ENCODE peak calls at places on chromosomes 6 and 20, in six cellular contexts. K is ascending aorta; Z is stimulated activated CD8-positive, alpha-beta memory T cell treated with anti-CD3 and anti-CD28 coated beads, Interleukin-2, amount 100 ng/mL, for 1 hour; T is HuH-7.5; G is neuronal stem cell; Q is foreskin fibroblast. E is an unnamed sample.

GRCh38 chr20:1965520-1966278 is 28.2 kb downstream of the PDYN start:
- DNase-seq in T (peak; percentile 61), K (peak; percentile 79), G (peak; percentile 74), Q (peak; percentile 41), Z (peak; percentile 67), E (peak; percentile 50)

GRCh38 chr6:109491207-109491938 is 8.4 kb upstream of the ZBTB24 start:
- DNase-seq in Q (no peak), Z (no peak), K (no peak), G (no peak), T (no peak), E (peak; percentile 8)

GRCh38 chr20:57388953-57389694 is 2.1 kb upstream of the RBM38 start:
- DNase-seq in K (peak; percentile 87), G (peak; percentile 52), Q (peak; percentile 57), Z (no peak), T (peak; percentile 83), E (no peak)

GRCh38 chr6:142297996-142298753 is 3.6 kb upstream of the ADGRG6 start:
- DNase-seq in G (no peak), Z (no peak), T (no peak), Q (peak; percentile 65), K (no peak), E (peak; percentile 37)

GRCh38 chr6:40322336-40322735 is 264.8 kb downstream of the LRFN2 start:
- DNase-seq in G (no peak), K (no peak), Z (no peak), Q (no peak), T (no peak), E (no peak)

GRCh38 chr20:341682-342081 is 5.2 kb upstream of the NRSN2 start:
- DNase-seq in G (no peak), Z (no peak), T (no peak), K (no peak), Q (peak; percentile 91), E (peak; percentile 84)

GRCh38 chr6:22754111-22754510 is 184.7 kb downstream of the HDGFL1 start:
- DNase-seq in T (no peak), Z (no peak), Q (peak; percentile 57), K (no peak), G (no peak), E (no peak)

GRCh38 chr20:10689385-10689784 is 15.6 kb upstream of the JAG1 start:
- DNase-seq in K (no peak), Q (no peak), G (no peak), T (no peak), Z (no peak), E (no peak)

GRCh38 chr6:6314601-6315000 is 5.9 kb downstream of the F13A1 start:
- DNase-seq in G (no peak), K (no peak), Q (no peak), Z (no peak), T (no peak), E (no peak)

GRCh38 chr6:112087916-112088315 is 525 bp downstream of the FAM229B start:
- DNase-seq in K (no peak), G (peak; percentile 2), Z (no peak), Q (no peak), T (no peak), E (peak; percentile 0)

GRCh38 chr6:111586554-111586953 is 19.1 kb downstream of the TRAF3IP2 start:
- DNase-seq in K (no peak), Q (no peak), G (no peak), Z (no peak), T (no peak), E (no peak)

GRCh38 chr20:58824843-58825242 is 25.9 kb downstream of the GNAS-AS1 start:
- DNase-seq in Z (no peak), T (no peak), G (no peak), Q (no peak), K (no peak), E (no peak)

GRCh38 chr6:87407531-87407895 is 259 bp upstream of the CFAP206 start:
- DNase-seq in Q (peak; percentile 33), K (no peak), Z (no peak), T (peak; percentile 16), G (no peak), E (no peak)

GRCh38 chr6:3325210-3325609 is 66.5 kb downstream of the PSMG4 start:
- DNase-seq in Q (peak; percentile 11), T (no peak), K (no peak), Z (no peak), G (no peak), E (no peak)

GRCh38 chr6:42402184-42402583 is 49.5 kb downstream of the TRERF1 start:
- DNase-seq in Q (peak; percentile 30), T (no peak), K (no peak), G (no peak), Z (peak; percentile 10), E (no peak)

E was measured in T47D.